ENCODE peak calls at places on chromosome 18, in eight cellular contexts. Q, M, F, W, S, Y, Z and I are unnamed samples.

GRCh38 chr18:48468151-48468550 is 59.0 kb upstream of the ZBTB7C start:
- DNase-seq in F (no peak), Z (no peak), M (peak), W (no peak), Y (no peak), Q (no peak), S (no peak), I (no peak)

GRCh38 chr18:35728676-35729075 is 147.1 kb downstream of the GALNT1 start:
- DNase-seq in S (no peak), F (no peak), M (no peak), Y (no peak), Q (no peak), W (peak), Z (no peak), I (no peak)

GRCh38 chr18:3914833-3915598 is 465.0 kb downstream of the TGIF1 start:
- DNase-seq in W (no peak), M (no peak), Z (no peak), Y (no peak), S (no peak), F (no peak), Q (no peak), I (no peak)

GRCh38 chr18:23626451-23627279 is 36.0 kb downstream of the ANKRD29 start:
- DNase-seq in S (no peak), Y (no peak), M (no peak), Z (no peak), F (no peak), Q (no peak), W (peak), I (no peak)

GRCh38 chr18:22544626-22545025 is 126.9 kb upstream of the CTAGE1 start:
- DNase-seq in Z (no peak), F (no peak), S (no peak), M (no peak), W (no peak), Y (no peak), Q (no peak), I (no peak)

GRCh38 chr18:26424428-26425147 is 123.8 kb downstream of the KCTD1 start:
- DNase-seq in Y (no peak), S (no peak), F (no peak), Z (no peak), W (no peak), Q (no peak), M (no peak), I (no peak)

GRCh38 chr18:70553245-70553960 is 264.6 kb downstream of the SOCS6 start:
- DNase-seq in Z (no peak), Q (no peak), Y (no peak), M (no peak), S (no peak), F (no peak), W (no peak), I (peak)

GRCh38 chr18:28065031-28065792 is 111.7 kb downstream of the CDH2 start:
- DNase-seq in Y (no peak), W (peak), Z (no peak), S (no peak), M (peak), Q (no peak), F (no peak), I (no peak)

GRCh38 chr18:13502585-13502984 is 223.8 kb downstream of the FAM210A start:
- DNase-seq in M (no peak), Y (no peak), Q (no peak), W (no peak), S (no peak), Z (no peak), F (no peak), I (no peak)

GRCh38 chr18:195651-196050 is 37.3 kb downstream of the USP14 start:
- DNase-seq in M (no peak), Z (peak), S (no peak), W (no peak), Y (no peak), Q (no peak), F (no peak), I (no peak)

GRCh38 chr18:56381151-56381550 is 257.2 kb downstream of the TXNL1 start:
- DNase-seq in M (no peak), W (no peak), Q (no peak), S (no peak), Y (no peak), Z (no peak), F (no peak), I (no peak)

GRCh38 chr18:59033361-59033760 is 106.3 kb upstream of the SEC11C start:
- DNase-seq in F (no peak), W (peak), Q (no peak), Z (no peak), S (no peak), Y (no peak), M (no peak), I (no peak)

GRCh38 chr18:8705280-8705940 is at the start of gene MTCL1:
- DNase-seq in W (peak), Z (no peak), M (peak), F (peak), Q (no peak), Y (no peak), S (no peak), I (no peak)

GRCh38 chr18:59024829-59025228 is 114.9 kb upstream of the SEC11C start:
- DNase-seq in S (no peak), Z (no peak), M (no peak), Q (no peak), F (no peak), W (peak), Y (peak), I (no peak)

GRCh38 chr18:35730738-35731370 is 149.3 kb downstream of the GALNT1 start:
- DNase-seq in W (peak), S (no peak), Y (no peak), Q (no peak), F (no peak), Z (peak), M (no peak), I (no peak)

GRCh38 chr18:23207191-23207955 is 72.1 kb downstream of the CABLES1 start:
- DNase-seq in S (no peak), Y (no peak), F (no peak), Q (no peak), W (peak), M (peak), Z (no peak), I (no peak)

GRCh38 chr18:57837917-57838548 is 34.9 kb upstream of the ATP8B1 start:
- DNase-seq in W (peak), Q (no peak), Z (no peak), S (no peak), M (no peak), Y (no peak), F (no peak), I (no peak)

GRCh38 chr18:48539406-48540328 is 836 bp downstream of the CTIF start:
- DNase-seq in W (peak), Y (no peak), Z (peak), M (peak), S (peak), Q (no peak), F (peak), I (peak)

GRCh38 chr18:28855989-28856388 is 679.1 kb upstream of the CDH2 start:
- DNase-seq in Y (no peak), W (peak), Q (no peak), Z (no peak), M (no peak), F (no peak), S (no peak), I (no peak)

GRCh38 chr18:24704921-24705620 is 244.6 kb downstream of the HRH4 start:
- DNase-seq in M (peak), Z (no peak), S (no peak), Y (no peak), Q (no peak), F (no peak), W (no peak), I (no peak)

GRCh38 chr18:10304853-10305252 is 149.6 kb upstream of the APCDD1 start:
- DNase-seq in Z (no peak), F (no peak), Q (no peak), Y (no peak), W (peak), M (no peak), S (no peak), I (no peak)

GRCh38 chr18:52150050-52150449 is 189.9 kb upstream of the DCC start:
- DNase-seq in S (no peak), Y (no peak), Q (no peak), F (no peak), W (no peak), Z (no peak), M (no peak), I (no peak)

GRCh38 chr18:78168526-78168925 is 811.1 kb upstream of the SALL3 start:
- DNase-seq in Z (no peak), W (no peak), Q (no peak), F (no peak), M (no peak), S (no peak), Y (no peak), I (no peak)

GRCh38 chr18:13874558-13874957 is 40.8 kb downstream of the MC2R start:
- DNase-seq in Y (no peak), Z (no peak), W (no peak), Q (no peak), S (no peak), M (no peak), F (no peak), I (no peak)

GRCh38 chr18:43526436-43527150 is 249.3 kb upstream of the SYT4 start:
- DNase-seq in Z (no peak), S (no peak), F (no peak), W (peak), M (no peak), Q (no peak), Y (no peak), I (no peak)

GRCh38 chr18:3839481-3840075 is 389.6 kb downstream of the TGIF1 start:
- DNase-seq in Q (no peak), Z (no peak), M (no peak), Y (no peak), F (no peak), S (no peak), W (no peak), I (no peak)

GRCh38 chr18:60358516-60358915 is 14.1 kb downstream of the MC4R start:
- DNase-seq in S (no peak), F (no peak), M (no peak), Q (no peak), Z (no peak), Y (no peak), W (peak), I (no peak)

GRCh38 chr18:23857756-23858155 is 156.8 kb upstream of the TTC39C start:
- DNase-seq in Y (no peak), S (no peak), Q (no peak), Z (no peak), W (peak), M (no peak), F (no peak), I (no peak)

GRCh38 chr18:46542545-46542944 is 114.5 kb downstream of the LOXHD1 start:
- DNase-seq in M (no peak), W (peak), Q (no peak), Y (no peak), Z (no peak), S (no peak), F (no peak), I (no peak)

GRCh38 chr18:42157420-42157819 is 202.4 kb downstream of the PIK3C3 start:
- DNase-seq in Q (no peak), W (no peak), Y (no peak), F (no peak), S (no peak), M (no peak), Z (no peak), I (no peak)

GRCh38 chr18:73793386-73793785 is 354.2 kb downstream of the FBXO15 start:
- DNase-seq in Q (no peak), S (no peak), F (no peak), W (peak), Z (no peak), Y (no peak), M (no peak), I (no peak)

GRCh38 chr18:68623342-68623741 is 91.6 kb downstream of the TMX3 start:
- DNase-seq in Z (peak), S (no peak), M (peak), Q (no peak), Y (peak), F (no peak), W (peak), I (peak)

GRCh38 chr18:73407506-73407905 is 539.7 kb upstream of the NETO1 start:
- DNase-seq in F (no peak), Y (peak), M (no peak), Z (no peak), S (no peak), Q (no peak), W (peak), I (no peak)